ENCODE peak calls at places on chromosome 21, in ten cellular contexts. D, F, U, A, R, I, E, M, G and S are unnamed samples.

GRCh38 chr21:32181415-32181814 is 97.4 kb downstream of the MIS18A start:
- DNase-seq in D (peak; percentile 40), I (no peak), E (no peak), R (no peak), M (no peak), F (no peak), U (no peak), A (no peak), G (no peak), S (peak; percentile 51)

GRCh38 chr21:44985441-44986401 is 45.9 kb downstream of the SLX9 start:
- DNase-seq in A (peak; percentile 2), M (no peak), U (no peak), E (no peak), R (no peak), G (no peak), D (peak; percentile 18), I (no peak), F (no peak), S (peak; percentile 28)

GRCh38 chr21:38401527-38401926 is 96.8 kb downstream of the ERG start:
- DNase-seq in A (no peak), U (no peak), E (no peak), F (no peak), G (no peak), I (no peak), D (no peak), R (no peak), M (no peak), S (no peak)

GRCh38 chr21:38300180-38300579 is 43.4 kb downstream of the KCNJ15 start:
- DNase-seq in D (no peak), A (no peak), E (no peak), I (no peak), G (no peak), U (no peak), F (no peak), R (no peak), M (no peak), S (no peak)

GRCh38 chr21:27700974-27701614 is 734.2 kb upstream of the ADAMTS5 start:
- DNase-seq in D (peak; percentile 89), R (peak; percentile 71), E (peak; percentile 87), A (peak; percentile 90), G (peak; percentile 31), F (peak; percentile 2), U (peak; percentile 46), M (peak; percentile 74), I (peak; percentile 23), S (peak; percentile 87)

GRCh38 chr21:43283136-43283924 is 114.5 kb downstream of the CRYAA start:
- DNase-seq in I (no peak), A (no peak), G (no peak), D (no peak), M (no peak), R (no peak), E (no peak), F (no peak), U (no peak), S (peak; percentile 13)

GRCh38 chr21:15241997-15242767 is 177.4 kb upstream of the NRIP1 start:
- DNase-seq in E (no peak), I (no peak), U (no peak), D (no peak), F (no peak), G (no peak), A (no peak), R (no peak), M (no peak), S (no peak)

GRCh38 chr21:32457360-32457840 is 44.9 kb downstream of the EVA1C start:
- DNase-seq in M (no peak), G (no peak), U (no peak), A (peak; percentile 77), F (no peak), R (no peak), D (peak; percentile 63), I (no peak), E (no peak), S (peak; percentile 65)

GRCh38 chr21:40846057-40846456 is 901 bp downstream of the DSCAM start:
- DNase-seq in M (no peak), R (no peak), U (no peak), A (no peak), F (no peak), D (no peak), E (no peak), G (no peak), I (no peak), S (no peak)

GRCh38 chr21:35943752-35944151 is 116.6 kb downstream of the SETD4 start:
- DNase-seq in A (no peak), D (no peak), G (no peak), R (no peak), F (no peak), U (peak; percentile 4), E (no peak), I (no peak), M (peak; percentile 87), S (no peak)

GRCh38 chr21:21751286-21751685 is 753.1 kb downstream of the NCAM2 start:
- DNase-seq in M (no peak), G (no peak), F (no peak), R (no peak), I (no peak), A (peak; percentile 43), U (no peak), E (no peak), D (no peak), S (no peak)

GRCh38 chr21:14553422-14553821 is 7.3 kb upstream of the SAMSN1 start:
- DNase-seq in D (no peak), U (no peak), I (no peak), M (no peak), R (no peak), E (no peak), G (no peak), A (no peak), F (no peak), S (no peak)